ENCODE peak calls at places on chromosomes 2 and 18, in ten cellular contexts. O is HS-5; G is B cell; X is DMS153; E is substantia nigra; Q is GM13976; Z is stimulated activated CD4-positive, alpha-beta T cell treated with anti-CD3 and anti-CD28 coated beads, Interleukin-12 subunit alpha, Interleukin-12 subunit beta, amount 100 ng/mL, for 4 hours; U is kidney glomerular epithelial cell; C is posterior cingulate gyrus; W is lung microvascular endothelial cell. K is an unnamed sample.

GRCh38 chr2:172513935-172514586 is 41.8 kb upstream of the PDK1 start:
- DNase-seq in G (no peak), C (peak), W (no peak), Z (no peak), U (no peak), E (peak), Q (no peak), X (no peak), O (no peak), K (no peak)

GRCh38 chr2:120291464-120292311 is 39.0 kb downstream of the RALB start:
- DNase-seq in G (no peak), W (peak), O (no peak), C (no peak), X (no peak), Q (no peak), U (no peak), Z (no peak), E (no peak), K (peak)

GRCh38 chr2:234674781-234675201 is 177.9 kb upstream of the ARL4C start:
- DNase-seq in O (peak), X (no peak), C (no peak), Q (no peak), U (peak), E (no peak), W (peak), G (no peak), Z (no peak), K (peak)

GRCh38 chr18:56086786-56087185 is 498.8 kb upstream of the TCF4 start:
- DNase-seq in C (no peak), E (no peak), W (no peak), Q (no peak), O (no peak), G (no peak), X (no peak), Z (no peak), U (no peak), K (no peak)

GRCh38 chr2:96869281-96869823 is 528 bp downstream of the SEMA4C start:
- DNase-seq in O (peak), U (no peak), Q (no peak), Z (no peak), C (peak), W (peak), X (no peak), E (peak), G (no peak), K (peak)

GRCh38 chr2:120765911-120766757 is 30.5 kb downstream of the GLI2 start:
- DNase-seq in G (no peak), X (no peak), C (peak), W (peak), Z (no peak), Q (no peak), U (peak), E (no peak), O (no peak), K (peak)

GRCh38 chr18:13369756-13370510 is 151.4 kb downstream of the LDLRAD4 start:
- DNase-seq in G (no peak), X (no peak), Z (no peak), U (peak), Q (no peak), E (no peak), O (no peak), C (peak), W (no peak), K (peak)

GRCh38 chr18:41940506-41941215 is 14.4 kb upstream of the PIK3C3 start:
- DNase-seq in X (no peak), O (peak), C (no peak), Z (no peak), G (no peak), E (no peak), U (peak), W (peak), Q (no peak), K (peak)

GRCh38 chr18:79068299-79068945 is 772 bp upstream of the ATP9B start:
- DNase-seq in Q (no peak), U (no peak), Z (no peak), E (no peak), O (no peak), C (no peak), G (no peak), W (peak), X (no peak), K (no peak)

GRCh38 chr18:2316082-2316481 is 255.2 kb downstream of the METTL4 start:
- DNase-seq in O (no peak), Q (no peak), G (no peak), Z (no peak), W (no peak), U (no peak), E (no peak), C (no peak), X (no peak), K (no peak)

GRCh38 chr2:74164761-74165160 is 13.9 kb downstream of the MOB1A start:
- DNase-seq in E (no peak), Z (no peak), U (no peak), Q (no peak), O (no peak), X (no peak), W (no peak), G (no peak), C (no peak), K (no peak)

GRCh38 chr2:12686708-12687107 is 30.0 kb upstream of the TRIB2 start:
- DNase-seq in W (no peak), Q (no peak), X (no peak), G (no peak), U (no peak), O (no peak), E (no peak), Z (no peak), C (no peak), K (no peak)

GRCh38 chr2:238513346-238513745 is 86.6 kb downstream of the ASB1 start:
- DNase-seq in O (no peak), Z (no peak), Q (peak), U (no peak), W (peak), E (no peak), G (peak), C (no peak), X (no peak), K (peak)

GRCh38 chr2:239263231-239263936 is 137.4 kb downstream of the HDAC4 start:
- DNase-seq in E (no peak), X (no peak), Z (no peak), Q (no peak), G (no peak), O (no peak), U (no peak), W (no peak), C (no peak), K (no peak)

GRCh38 chr2:186125625-186126024 is 360.4 kb upstream of the ZC3H15 start:
- DNase-seq in O (no peak), X (no peak), U (no peak), E (no peak), Z (no peak), G (no peak), W (no peak), Q (no peak), C (no peak), K (no peak)

GRCh38 chr2:239194731-239195317 is 206.0 kb downstream of the HDAC4 start:
- DNase-seq in E (no peak), G (peak), O (no peak), U (no peak), Q (no peak), X (no peak), W (no peak), Z (no peak), C (no peak), K (no peak)

GRCh38 chr2:15911686-15912085 is 28.7 kb upstream of the MYCN start:
- DNase-seq in C (no peak), Q (no peak), E (no peak), U (no peak), W (no peak), X (no peak), Z (no peak), G (no peak), O (no peak), K (no peak)

GRCh38 chr2:168008796-168009195 is 238.6 kb downstream of the STK39 start:
- DNase-seq in E (no peak), X (no peak), W (no peak), O (no peak), U (no peak), G (no peak), C (no peak), Q (no peak), Z (no peak), K (no peak)

GRCh38 chr2:195559431-195559914 is 97.6 kb upstream of the SLC39A10 start:
- DNase-seq in U (peak), C (no peak), W (no peak), Z (peak), E (no peak), Q (peak), G (peak), X (peak), O (peak), K (peak)